ENCODE peak calls at places on chromosomes 5 and 9, in six cellular contexts. W is mesenchymal stem cell, A is neuronal stem cell, E is mesendoderm, G is H9, T is H1. K is an unnamed sample.

GRCh38 chr5:16957305-16958165 is 21.4 kb upstream of the MYO10 start:
- DNase-seq in W (peak), A (no peak), E (no peak), G (no peak), T (no peak), K (peak)

GRCh38 chr5:143543358-143544255 is 140.1 kb upstream of the NR3C1 start:
- DNase-seq in W (peak), A (no peak), E (peak), G (no peak), T (no peak), K (peak)

GRCh38 chr9:118736406-118736805 is 632.8 kb downstream of the BRINP1 start:
- DNase-seq in W (no peak), A (no peak), E (peak), G (no peak), T (no peak), K (no peak)

GRCh38 chr5:120599576-120599975 is 135.5 kb downstream of the PRR16 start:
- DNase-seq in W (peak), A (no peak), E (no peak), G (no peak), T (no peak), K (peak)

GRCh38 chr5:96640696-96641095 is 21.5 kb upstream of the CAST start:
- DNase-seq in W (no peak), A (no peak), E (no peak), G (no peak), T (no peak), K (no peak)

GRCh38 chr9:110257097-110257955 is 1.0 kb upstream of the TXN start:
- DNase-seq in W (no peak), A (no peak), E (peak), G (peak), T (no peak), K (peak)

GRCh38 chr5:36719266-36719665 is 112.9 kb downstream of the SLC1A3 start:
- DNase-seq in W (no peak), A (no peak), E (no peak), G (no peak), T (no peak), K (no peak)

GRCh38 chr9:76886318-76886717 is 19.6 kb downstream of the PRUNE2 start:
- DNase-seq in W (no peak), A (no peak), E (no peak), G (no peak), T (no peak), K (no peak)

GRCh38 chr5:61350535-61350934 is 18.5 kb downstream of the ZSWIM6 start:
- DNase-seq in W (no peak), A (no peak), E (no peak), G (no peak), T (no peak), K (no peak)

GRCh38 chr9:114499528-114499927 is 5.7 kb downstream of the WHRN start:
- DNase-seq in W (no peak), A (peak), E (no peak), G (no peak), T (no peak), K (no peak)

GRCh38 chr5:66697796-66698564 is 101.8 kb downstream of the MAST4 start:
- DNase-seq in W (no peak), A (no peak), E (no peak), G (no peak), T (no peak), K (no peak)

GRCh38 chr5:62183727-62184126 is 122.3 kb upstream of the KIF2A start:
- DNase-seq in W (no peak), A (no peak), E (peak), G (no peak), T (no peak), K (no peak)

GRCh38 chr5:26847041-26847736 is 191.2 kb downstream of the CDH9 start:
- DNase-seq in W (no peak), A (no peak), E (peak), G (peak), T (no peak), K (no peak)

GRCh38 chr5:67047180-67047579 is 149.4 kb downstream of the CD180 start:
- DNase-seq in W (no peak), A (no peak), E (no peak), G (no peak), T (no peak), K (no peak)

GRCh38 chr5:10331341-10331796 is 22.1 kb upstream of the MARCHF6 start:
- DNase-seq in W (no peak), A (no peak), E (no peak), G (no peak), T (no peak), K (peak)

GRCh38 chr9:37309136-37309535 is 113.4 kb upstream of the GRHPR start:
- DNase-seq in W (no peak), A (no peak), E (peak), G (peak), T (peak), K (peak)

GRCh38 chr5:157266286-157267007 is 524 bp downstream of the CYFIP2 start:
- DNase-seq in W (no peak), A (peak), E (peak), G (peak), T (no peak), K (no peak)

GRCh38 chr9:80501635-80502034 is 929.9 kb downstream of the TLE4 start:
- DNase-seq in W (peak), A (no peak), E (no peak), G (no peak), T (no peak), K (peak)

GRCh38 chr9:15018238-15018637 is 108.0 kb upstream of the FREM1 start:
- DNase-seq in W (no peak), A (no peak), E (peak), G (no peak), T (no peak), K (no peak)

GRCh38 chr9:37555786-37556185 is 20.4 kb downstream of the FBXO10 start:
- DNase-seq in W (no peak), A (no peak), E (no peak), G (no peak), T (no peak), K (peak)

GRCh38 chr9:88530051-88530450 is 4.9 kb upstream of the NXNL2 start:
- DNase-seq in W (peak), A (no peak), E (no peak), G (no peak), T (no peak), K (peak)

GRCh38 chr5:10779592-10779991 is 18.6 kb upstream of the DAP start:
- DNase-seq in W (no peak), A (no peak), E (no peak), G (no peak), T (no peak), K (no peak)

GRCh38 chr9:131436386-131436785 is 42.5 kb downstream of the PRRC2B start:
- DNase-seq in W (no peak), A (no peak), E (no peak), G (peak), T (no peak), K (no peak)

GRCh38 chr9:106801816-106802215 is 61.1 kb upstream of the ZNF462 start:
- DNase-seq in W (no peak), A (no peak), E (no peak), G (no peak), T (no peak), K (no peak)

GRCh38 chr9:99947395-99947794 is 40.9 kb downstream of the STX17 start:
- DNase-seq in W (peak), A (no peak), E (peak), G (no peak), T (no peak), K (no peak)

GRCh38 chr5:53479045-53479655 is 1.3 kb upstream of the FST start:
- DNase-seq in W (no peak), A (no peak), E (peak), G (no peak), T (no peak), K (peak)

GRCh38 chr5:134101686-134102439 is 12.6 kb upstream of the TCF7 start:
- DNase-seq in W (peak), A (no peak), E (peak), G (peak), T (no peak), K (no peak)

GRCh38 chr9:75235632-75236031 is 147.3 kb downstream of the OSTF1 start:
- DNase-seq in W (no peak), A (no peak), E (peak), G (no peak), T (no peak), K (no peak)

GRCh38 chr5:133240425-133241091 is 188.7 kb downstream of the HSPA4 start:
- DNase-seq in W (peak), A (no peak), E (peak), G (no peak), T (no peak), K (peak)

GRCh38 chr5:179914032-179914755 is 6.5 kb upstream of the TBC1D9B start:
- DNase-seq in W (peak), A (no peak), E (peak), G (no peak), T (no peak), K (peak)

GRCh38 chr9:137296214-137297059 is 5.6 kb downstream of the NRARP start:
- DNase-seq in W (peak), A (no peak), E (no peak), G (peak), T (no peak), K (peak)

GRCh38 chr5:111072949-111073682 is 1.6 kb downstream of the TSLP start:
- DNase-seq in W (peak), A (peak), E (peak), G (peak), T (no peak), K (peak)

GRCh38 chr9:131068076-131068816 is 28.1 kb upstream of the AIF1L start:
- DNase-seq in W (no peak), A (no peak), E (no peak), G (no peak), T (no peak), K (no peak)

GRCh38 chr9:121850366-121850765 is 198.9 kb downstream of the DAB2IP start:
- DNase-seq in W (no peak), A (no peak), E (no peak), G (no peak), T (no peak), K (no peak)

GRCh38 chr5:106397700-106398099 is 1273.0 kb downstream of the EFNA5 start:
- DNase-seq in W (peak), A (no peak), E (peak), G (no peak), T (no peak), K (peak)

GRCh38 chr9:96486351-96487029 is 36.5 kb downstream of the HABP4 start:
- DNase-seq in W (peak), A (no peak), E (no peak), G (no peak), T (no peak), K (peak)

GRCh38 chr5:54889826-54890225 is 95.6 kb downstream of the ESM1 start:
- DNase-seq in W (peak), A (no peak), E (no peak), G (no peak), T (no peak), K (peak)

GRCh38 chr9:27117489-27118135 is 8.6 kb downstream of the TEK start:
- DNase-seq in W (no peak), A (no peak), E (peak), G (peak), T (no peak), K (no peak)

GRCh38 chr5:128304121-128304520 is 220.6 kb downstream of the SLC12A2 start:
- DNase-seq in W (peak), A (no peak), E (no peak), G (no peak), T (no peak), K (peak)

GRCh38 chr9:89877051-89878002 is 272.5 kb downstream of the GADD45G start:
- DNase-seq in W (no peak), A (no peak), E (no peak), G (peak), T (no peak), K (no peak)

GRCh38 chr9:89873801-89874200 is 269.0 kb downstream of the GADD45G start:
- DNase-seq in W (no peak), A (no peak), E (no peak), G (peak), T (no peak), K (no peak)

GRCh38 chr9:89872913-89873707 is 268.3 kb downstream of the GADD45G start:
- DNase-seq in W (no peak), A (no peak), E (no peak), G (peak), T (no peak), K (no peak)

GRCh38 chr9:89872426-89872912 is 267.7 kb downstream of the GADD45G start:
- DNase-seq in W (no peak), A (no peak), E (no peak), G (no peak), T (no peak), K (no peak)

DNA sequence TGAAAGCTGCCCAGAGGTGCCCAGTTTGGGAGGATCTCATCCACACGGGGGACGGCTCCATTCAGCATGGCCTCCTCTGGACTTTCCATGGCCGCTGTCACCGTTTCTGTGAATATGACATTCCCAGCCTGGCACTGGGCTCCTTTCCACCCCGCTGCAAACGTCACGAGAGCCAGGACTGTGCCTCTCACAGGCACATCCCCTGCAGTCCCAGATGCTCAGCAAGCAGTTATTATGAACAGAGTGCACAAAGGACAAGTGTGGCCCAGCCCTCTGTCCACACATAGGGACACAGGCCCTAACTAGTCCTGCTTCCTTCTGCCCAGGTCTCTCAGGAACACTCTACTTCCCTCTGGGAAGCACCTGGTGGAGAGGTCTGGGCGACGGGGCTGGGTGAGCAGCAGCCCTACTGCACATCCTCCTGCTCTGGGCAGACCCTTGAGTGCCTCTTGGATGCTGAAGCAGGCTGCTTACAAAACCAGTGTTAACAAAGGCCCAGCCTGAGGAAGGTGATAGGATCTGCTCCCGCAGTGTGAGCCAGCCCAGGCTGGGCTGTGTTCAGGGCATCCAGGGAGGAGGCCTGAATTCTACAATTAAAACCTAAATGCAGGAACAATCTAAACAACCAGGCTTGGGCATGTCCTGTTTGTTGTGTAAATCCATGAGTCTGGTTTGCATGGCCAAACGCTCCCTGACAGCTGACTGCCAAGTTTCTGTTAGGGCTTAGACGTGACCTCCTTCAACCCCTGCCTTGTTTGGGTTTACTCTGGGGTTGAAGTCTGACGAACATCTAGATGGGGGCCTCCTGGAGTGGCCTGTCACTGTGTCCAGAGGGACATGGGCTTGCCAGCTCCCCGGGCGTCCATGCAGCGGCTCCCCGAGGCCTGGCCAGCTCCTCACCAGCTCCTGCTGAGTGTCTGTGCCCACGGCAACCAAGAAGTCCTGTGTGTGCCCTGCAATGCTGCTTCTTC is 269.8 kb downstream of the GADD45G start:
- DNase-seq in W (peak), A (no peak), E (no peak), G (peak), T (no peak), K (no peak)
- H2AK5ac ChIP-seq in W (no peak), A (peak), E (no peak), G (no peak), T (no peak), K (no peak)

GRCh38 chr9:129557192-129558036 is 63.5 kb downstream of the C9orf50 start:
- DNase-seq in W (peak), A (peak), E (peak), G (peak), T (peak), K (peak)

GRCh38 chr9:129554649-129555048 is 66.3 kb downstream of the C9orf50 start:
- DNase-seq in W (no peak), A (no peak), E (no peak), G (no peak), T (no peak), K (no peak)

GRCh38 chr9:129555512-129556203 is 65.2 kb downstream of the C9orf50 start:
- DNase-seq in W (no peak), A (no peak), E (no peak), G (no peak), T (no peak), K (peak)

GRCh38 chr9:129558063-129558550 is 62.8 kb downstream of the C9orf50 start:
- DNase-seq in W (no peak), A (no peak), E (no peak), G (no peak), T (no peak), K (no peak)

GRCh38 chr9:129556576-129557191 is 64.2 kb downstream of the C9orf50 start:
- DNase-seq in W (no peak), A (no peak), E (no peak), G (no peak), T (no peak), K (no peak)
- H2AK5ac ChIP-seq in W (peak), A (peak), E (peak), G (no peak), T (peak), K (peak)

GRCh38 chr5:68252678-68253520 is 37.3 kb downstream of the PIK3R1 start:
- DNase-seq in W (peak), A (peak), E (peak), G (peak), T (peak), K (peak)

GRCh38 chr5:68250662-68251298 is 35.2 kb downstream of the PIK3R1 start:
- DNase-seq in W (no peak), A (no peak), E (peak), G (no peak), T (no peak), K (no peak)

GRCh38 chr5:68253612-68254341 is 38.2 kb downstream of the PIK3R1 start:
- DNase-seq in W (no peak), A (no peak), E (no peak), G (no peak), T (no peak), K (no peak)

GRCh38 chr5:68251386-68251785 is 35.8 kb downstream of the PIK3R1 start:
- DNase-seq in W (peak), A (no peak), E (peak), G (no peak), T (no peak), K (peak)

DNA sequence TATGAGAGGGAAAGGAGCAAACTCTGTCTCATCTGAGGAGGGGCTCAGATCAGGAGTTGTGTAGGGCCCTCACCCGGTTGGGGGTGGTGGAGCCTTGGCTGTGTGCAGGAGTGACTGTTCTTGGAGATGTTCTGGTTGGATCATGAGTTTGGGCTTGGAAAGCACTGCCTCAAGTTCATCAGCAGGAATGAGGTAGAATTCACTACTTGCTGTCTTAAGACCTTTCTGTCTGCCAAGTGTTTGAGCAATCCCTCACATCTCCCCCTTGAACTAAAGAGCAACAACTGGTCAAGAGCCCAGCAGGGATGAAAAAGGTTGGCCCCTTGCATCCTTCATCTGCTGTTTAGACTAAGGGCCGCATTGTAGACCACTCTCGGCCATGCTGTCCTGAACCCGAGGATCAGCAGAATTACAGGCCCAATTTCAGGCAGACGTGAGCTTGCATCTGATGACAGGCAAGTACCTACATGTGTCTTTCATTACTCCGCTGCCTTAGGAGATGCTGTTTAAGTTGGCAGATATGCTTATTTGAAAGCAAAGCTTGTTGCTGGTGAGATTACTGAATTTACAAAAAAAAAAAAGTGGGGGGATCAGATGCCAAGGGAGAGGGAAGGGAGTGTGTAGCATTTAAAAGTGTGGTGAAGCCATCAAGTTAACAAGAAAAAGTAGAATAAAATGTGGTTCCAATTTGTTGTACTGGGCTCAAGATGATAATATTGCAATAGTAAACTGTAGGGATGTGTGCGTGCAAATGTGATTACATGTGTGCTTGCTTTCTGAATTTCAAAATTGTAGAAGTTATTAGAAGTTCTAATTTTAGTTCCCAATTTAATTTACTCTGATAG is 36.5 kb downstream of the PIK3R1 start:
- DNase-seq in W (peak), A (no peak), E (peak), G (no peak), T (no peak), K (peak)
- H2AK5ac ChIP-seq in W (no peak), A (no peak), E (peak), G (no peak), T (peak), K (peak)

GRCh38 chr9:113464286-113464660 is 746 bp downstream of the RGS3 start:
- DNase-seq in W (no peak), A (no peak), E (no peak), G (no peak), T (no peak), K (no peak)
- H2AK5ac ChIP-seq in W (no peak), A (peak), E (no peak), G (no peak), T (no peak), K (no peak)

GRCh38 chr9:35749515-35750255 is 598 bp downstream of the RGP1 start:
- DNase-seq in W (peak), A (no peak), E (peak), G (peak), T (no peak), K (no peak)
- H2AK5ac ChIP-seq in W (peak), A (peak), E (no peak), G (no peak), T (no peak), K (peak)

DNA sequence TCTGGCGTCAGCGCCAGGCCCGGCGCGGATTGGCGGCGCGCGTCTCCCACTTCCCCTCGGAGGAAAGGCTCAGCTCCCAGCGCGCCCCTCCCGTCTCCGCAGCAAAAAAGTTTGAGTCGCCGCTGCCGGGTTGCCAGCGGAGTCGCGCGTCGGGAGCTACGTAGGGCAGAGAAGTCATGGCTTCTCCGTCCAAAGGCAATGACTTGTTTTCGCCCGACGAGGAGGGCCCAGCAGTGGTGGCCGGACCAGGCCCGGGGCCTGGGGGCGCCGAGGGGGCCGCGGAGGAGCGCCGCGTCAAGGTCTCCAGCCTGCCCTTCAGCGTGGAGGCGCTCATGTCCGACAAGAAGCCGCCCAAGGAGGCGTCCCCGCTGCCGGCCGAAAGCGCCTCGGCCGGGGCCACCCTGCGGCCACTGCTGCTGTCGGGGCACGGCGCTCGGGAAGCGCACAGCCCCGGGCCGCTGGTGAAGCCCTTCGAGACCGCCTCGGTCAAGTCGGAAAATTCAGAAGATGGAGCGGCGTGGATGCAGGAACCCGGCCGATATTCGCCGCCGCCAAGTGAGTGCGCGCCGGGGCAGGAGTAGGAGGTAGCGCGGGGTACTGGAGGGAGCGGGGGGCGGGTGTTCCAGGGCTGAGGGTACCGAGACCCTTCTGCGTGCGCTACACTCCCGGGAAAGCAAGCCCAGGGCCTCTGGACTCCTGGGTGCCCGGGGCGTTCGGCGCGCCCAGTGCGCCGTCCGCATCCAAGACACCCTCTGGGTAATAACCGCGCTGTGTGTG is at the start of gene MSX2:
- DNase-seq in W (peak), A (peak), E (peak), G (peak), T (no peak), K (peak)
- H2AK5ac ChIP-seq in W (no peak), A (peak), E (no peak), G (no peak), T (no peak), K (no peak)